ENCODE peak calls at places on chromosomes 2 and 18, in seven cellular contexts. One of them, this sample, is unnamed. For H3K9me3, the result is how much of the 10 kb centered on the place peaks cover.

GRCh38 chr2:225041871-225042799 is at the start of gene DOCK10:
- DNase-seq in K562: no peak
- DNase-seq in HCT116: no peak
- DNase-seq in H1: peak
- DNase-seq in GM12878: no peak
- DNase-seq in endothelial cell of umbilical vein: peak
- DNase-seq in HepG2: no peak
- DNase-seq in this sample: no peak

GRCh38 chr2:54176577-54176976 is 61.2 kb downstream of the ACYP2 start:
- DNase-seq in K562: peak
- DNase-seq in HCT116: peak
- DNase-seq in H1: peak
- DNase-seq in GM12878: no peak
- DNase-seq in endothelial cell of umbilical vein: peak
- DNase-seq in HepG2: peak
- DNase-seq in this sample: no peak

GRCh38 chr18:6031004-6031403 is 135.7 kb upstream of the TMEM200C start:
- DNase-seq in K562: no peak
- DNase-seq in HCT116: no peak
- DNase-seq in H1: no peak
- DNase-seq in GM12878: no peak
- DNase-seq in endothelial cell of umbilical vein: no peak
- DNase-seq in HepG2: no peak
- DNase-seq in this sample: no peak

GRCh38 chr2:227339098-227339599 is 14.1 kb downstream of the MFF start:
- DNase-seq in K562: no peak
- DNase-seq in HCT116: no peak
- DNase-seq in H1: no peak
- DNase-seq in GM12878: no peak
- DNase-seq in endothelial cell of umbilical vein: no peak
- DNase-seq in HepG2: peak
- DNase-seq in this sample: no peak

GRCh38 chr2:238444242-238444641 is 17.5 kb downstream of the ASB1 start:
- DNase-seq in K562: no peak
- DNase-seq in HCT116: no peak
- DNase-seq in H1: no peak
- DNase-seq in GM12878: no peak
- DNase-seq in endothelial cell of umbilical vein: no peak
- DNase-seq in HepG2: no peak
- DNase-seq in this sample: no peak

GRCh38 chr2:23289671-23290070 is 95.3 kb upstream of the KLHL29 start:
- DNase-seq in K562: no peak
- DNase-seq in HCT116: no peak
- DNase-seq in H1: no peak
- DNase-seq in GM12878: no peak
- DNase-seq in endothelial cell of umbilical vein: no peak
- DNase-seq in HepG2: no peak
- DNase-seq in this sample: no peak

GRCh38 chr18:7158201-7158600 is 40.6 kb upstream of the LAMA1 start:
- DNase-seq in K562: no peak
- DNase-seq in HCT116: no peak
- DNase-seq in H1: peak
- DNase-seq in GM12878: no peak
- DNase-seq in endothelial cell of umbilical vein: no peak
- DNase-seq in HepG2: no peak
- DNase-seq in this sample: no peak

GRCh38 chr2:165305391-165306096 is 66.3 kb downstream of the SCN2A start:
- DNase-seq in K562: no peak
- DNase-seq in HCT116: no peak
- DNase-seq in H1: no peak
- DNase-seq in GM12878: no peak
- DNase-seq in endothelial cell of umbilical vein: peak
- DNase-seq in HepG2: no peak
- DNase-seq in this sample: no peak

GRCh38 chr2:34332813-34333212 is 733.7 kb upstream of the FAM98A start:
- DNase-seq in K562: no peak
- DNase-seq in HCT116: no peak
- DNase-seq in H1: no peak
- DNase-seq in GM12878: no peak
- DNase-seq in endothelial cell of umbilical vein: no peak
- DNase-seq in HepG2: no peak
- DNase-seq in this sample: no peak

GRCh38 chr2:234881413-234882241 is 70.2 kb upstream of the SH3BP4 start:
- DNase-seq in K562: peak
- DNase-seq in HCT116: peak
- DNase-seq in H1: peak
- DNase-seq in GM12878: no peak
- DNase-seq in endothelial cell of umbilical vein: peak
- DNase-seq in HepG2: peak
- DNase-seq in this sample: peak

GRCh38 chr2:179669196-179669595 is 192.2 kb downstream of the ZNF385B start:
- DNase-seq in K562: no peak
- DNase-seq in HCT116: no peak
- DNase-seq in H1: no peak
- DNase-seq in GM12878: no peak
- DNase-seq in endothelial cell of umbilical vein: no peak
- DNase-seq in HepG2: no peak
- DNase-seq in this sample: no peak

GRCh38 chr18:26088482-26088881 is 1.9 kb downstream of the SS18 start:
- DNase-seq in K562: peak
- DNase-seq in HCT116: no peak
- DNase-seq in H1: no peak
- DNase-seq in GM12878: no peak
- DNase-seq in endothelial cell of umbilical vein: peak
- DNase-seq in HepG2: no peak
- DNase-seq in this sample: no peak

GRCh38 chr2:36698978-36699377 is 2.5 kb downstream of the VIT start:
- DNase-seq in K562: no peak
- DNase-seq in HCT116: no peak
- DNase-seq in H1: no peak
- DNase-seq in GM12878: no peak
- DNase-seq in endothelial cell of umbilical vein: no peak
- DNase-seq in HepG2: no peak
- DNase-seq in this sample: no peak

GRCh38 chr2:232170391-232170790 is 208.2 kb upstream of the ALPP start:
- DNase-seq in K562: no peak
- DNase-seq in HCT116: no peak
- DNase-seq in H1: no peak
- DNase-seq in GM12878: no peak
- DNase-seq in endothelial cell of umbilical vein: peak
- DNase-seq in HepG2: no peak
- DNase-seq in this sample: no peak

GRCh38 chr2:127591221-127591923 is 54.6 kb upstream of the GPR17 start:
- DNase-seq in K562: peak
- DNase-seq in HCT116: peak
- DNase-seq in H1: peak
- DNase-seq in GM12878: no peak
- DNase-seq in endothelial cell of umbilical vein: peak
- DNase-seq in HepG2: peak
- DNase-seq in this sample: no peak

GRCh38 chr18:8771930-8772329 is 66.6 kb downstream of the MTCL1 start:
- DNase-seq in K562: no peak
- DNase-seq in HCT116: no peak
- DNase-seq in H1: no peak
- DNase-seq in GM12878: no peak
- DNase-seq in endothelial cell of umbilical vein: peak
- DNase-seq in HepG2: no peak
- DNase-seq in this sample: no peak

GRCh38 chr2:174335605-174336402 is 1.1 kb downstream of the SP9 start:
- DNase-seq in K562: peak
- DNase-seq in HCT116: no peak
- DNase-seq in H1: peak
- DNase-seq in GM12878: no peak
- DNase-seq in endothelial cell of umbilical vein: peak
- DNase-seq in HepG2: no peak
- DNase-seq in this sample: no peak

GRCh38 chr2:162073776-162074578 is at the start of gene DPP4:
- DNase-seq in K562: no peak
- DNase-seq in HCT116: no peak
- DNase-seq in H1: peak
- DNase-seq in GM12878: no peak
- DNase-seq in endothelial cell of umbilical vein: peak
- DNase-seq in HepG2: peak
- DNase-seq in this sample: no peak

GRCh38 chr18:35459997-35460396 is 37.8 kb downstream of the INO80C start:
- DNase-seq in K562: no peak
- DNase-seq in HCT116: no peak
- DNase-seq in H1: no peak
- DNase-seq in GM12878: no peak
- DNase-seq in endothelial cell of umbilical vein: no peak
- DNase-seq in HepG2: no peak
- DNase-seq in this sample: no peak

GRCh38 chr2:136927156-136927555 is 161.8 kb downstream of the THSD7B start:
- DNase-seq in K562: no peak
- DNase-seq in HCT116: no peak
- DNase-seq in H1: no peak
- DNase-seq in GM12878: no peak
- DNase-seq in endothelial cell of umbilical vein: no peak
- DNase-seq in HepG2: no peak
- DNase-seq in this sample: no peak

GRCh38 chr18:36153203-36153602 is 23.5 kb downstream of the ELP2 start:
- DNase-seq in K562: no peak
- DNase-seq in HCT116: no peak
- DNase-seq in H1: no peak
- DNase-seq in GM12878: no peak
- DNase-seq in endothelial cell of umbilical vein: no peak
- DNase-seq in HepG2: peak
- DNase-seq in this sample: no peak

DNA sequence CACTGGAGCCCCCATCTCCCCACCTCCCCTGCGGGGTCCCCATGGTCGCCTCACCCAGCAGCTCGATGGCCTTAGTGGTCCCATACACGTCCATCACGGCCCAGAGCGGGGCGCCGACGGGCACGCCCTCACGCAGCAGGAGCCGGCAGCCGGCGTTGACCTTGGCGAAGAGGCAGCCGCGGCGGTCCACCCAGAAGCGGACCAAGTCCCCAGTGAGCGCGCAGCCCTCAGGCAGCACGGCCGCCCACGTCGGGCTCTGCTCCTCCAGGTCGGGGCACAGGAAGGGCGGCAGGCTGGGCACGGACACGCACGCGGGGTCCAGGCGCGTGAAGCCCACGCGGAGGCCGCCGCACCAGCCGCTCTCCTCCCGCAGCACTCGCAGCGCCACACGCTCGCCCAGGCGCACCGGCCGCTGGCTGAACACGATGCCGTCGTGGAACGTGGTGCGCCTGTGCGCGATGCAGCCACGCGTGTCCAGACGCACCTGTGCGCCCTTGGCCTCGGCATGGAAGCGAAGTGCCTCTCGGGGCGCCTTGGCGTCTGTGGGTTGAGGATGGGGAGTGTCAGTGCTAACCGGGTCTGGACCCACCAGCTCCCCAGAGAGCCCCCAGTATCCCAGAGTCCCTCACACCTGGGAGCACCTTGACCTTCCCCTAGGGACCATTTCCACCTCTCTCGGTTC is 4.6 kb downstream of the NEURL3 start:
- DNase-seq in K562: no peak
- DNase-seq in HCT116: no peak
- DNase-seq in H1: peak
- DNase-seq in GM12878: no peak
- DNase-seq in endothelial cell of umbilical vein: no peak
- DNase-seq in HepG2: no peak
- DNase-seq in this sample: no peak
- TF ChIP-seq EZH2 in K562: no peak
- TF ChIP-seq EZH2 in HCT116: no peak
- TF ChIP-seq EZH2 in H1: no peak
- TF ChIP-seq EZH2 in GM12878: no peak
- TF ChIP-seq EZH2 in endothelial cell of umbilical vein: peak
- TF ChIP-seq EZH2 in HepG2: no peak
- TF ChIP-seq EZH2 in this sample: no peak

GRCh38 chr18:21364471-21364870 is 122.4 kb downstream of the GREB1L start:
- DNase-seq in K562: no peak
- DNase-seq in HCT116: no peak
- DNase-seq in H1: no peak
- DNase-seq in GM12878: no peak
- DNase-seq in endothelial cell of umbilical vein: no peak
- DNase-seq in HepG2: no peak
- DNase-seq in this sample: no peak

GRCh38 chr18:21362921-21363320 is 120.9 kb downstream of the GREB1L start:
- DNase-seq in K562: no peak
- DNase-seq in HCT116: no peak
- DNase-seq in H1: no peak
- DNase-seq in GM12878: no peak
- DNase-seq in endothelial cell of umbilical vein: no peak
- DNase-seq in HepG2: no peak
- DNase-seq in this sample: peak

GRCh38 chr18:21363411-21363810 is 121.4 kb downstream of the GREB1L start:
- DNase-seq in K562: no peak
- DNase-seq in HCT116: no peak
- DNase-seq in H1: no peak
- DNase-seq in GM12878: no peak
- DNase-seq in endothelial cell of umbilical vein: no peak
- DNase-seq in HepG2: no peak
- DNase-seq in this sample: no peak

GRCh38 chr18:21369146-21369545 is 127.1 kb downstream of the GREB1L start:
- DNase-seq in K562: no peak
- DNase-seq in HCT116: no peak
- DNase-seq in H1: no peak
- DNase-seq in GM12878: no peak
- DNase-seq in endothelial cell of umbilical vein: no peak
- DNase-seq in HepG2: peak
- DNase-seq in this sample: no peak

DNA sequence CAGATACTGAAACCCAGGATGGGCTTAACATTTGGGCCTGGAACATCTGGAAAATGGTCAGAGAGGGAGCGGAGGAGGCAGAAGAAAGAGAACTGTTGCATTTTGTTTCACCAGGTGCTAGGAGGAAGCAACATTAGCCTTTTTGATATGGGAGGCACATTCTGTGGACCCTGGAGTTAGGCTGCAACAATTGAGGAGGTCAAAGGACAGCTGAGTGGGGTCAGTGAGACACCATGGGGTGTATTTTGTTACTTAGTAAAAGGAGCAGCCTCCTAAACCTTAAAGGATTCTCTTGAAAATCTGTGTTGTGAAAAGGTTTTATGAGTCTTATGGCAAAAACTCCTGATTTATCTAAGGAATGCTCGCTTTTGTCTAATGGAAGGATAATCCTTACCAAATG is 124.9 kb downstream of the GREB1L start:
- DNase-seq in K562: no peak
- DNase-seq in HCT116: no peak
- DNase-seq in H1: no peak
- DNase-seq in GM12878: no peak
- DNase-seq in endothelial cell of umbilical vein: no peak
- DNase-seq in HepG2: no peak
- DNase-seq in this sample: no peak
- TF ChIP-seq POLR2AphosphoS5 in K562: no peak
- TF ChIP-seq POLR2AphosphoS5 in HCT116: no peak
- TF ChIP-seq POLR2AphosphoS5 in H1: no peak
- TF ChIP-seq POLR2AphosphoS5 in GM12878: no peak
- TF ChIP-seq POLR2AphosphoS5 in endothelial cell of umbilical vein: no peak
- TF ChIP-seq POLR2AphosphoS5 in HepG2: no peak
- TF ChIP-seq POLR2AphosphoS5 in this sample: no peak

GRCh38 chr2:82182270-82182669 is 1877.7 kb upstream of the LRRTM1 start:
- DNase-seq in K562: no peak
- DNase-seq in HCT116: no peak
- DNase-seq in H1: no peak
- DNase-seq in GM12878: no peak
- DNase-seq in endothelial cell of umbilical vein: no peak
- DNase-seq in HepG2: no peak
- DNase-seq in this sample: no peak
- H3K9me3 ChIP-seq in K562: under half
- H3K9me3 ChIP-seq in HCT116: under half
- H3K9me3 ChIP-seq in H1: under half
- H3K9me3 ChIP-seq in GM12878: under half
- H3K9me3 ChIP-seq in endothelial cell of umbilical vein: under half
- H3K9me3 ChIP-seq in HepG2: half or more
- H3K9me3 ChIP-seq in this sample: under half

GRCh38 chr2:26562811-26563645 is 78.1 kb downstream of the CIB4 start:
- DNase-seq in K562: no peak
- DNase-seq in HCT116: peak
- DNase-seq in H1: no peak
- DNase-seq in GM12878: no peak
- DNase-seq in endothelial cell of umbilical vein: peak
- DNase-seq in HepG2: no peak
- DNase-seq in this sample: no peak
- TF ChIP-seq EZH2 in K562: no peak
- TF ChIP-seq EZH2 in HCT116: no peak
- TF ChIP-seq EZH2 in H1: peak
- TF ChIP-seq EZH2 in GM12878: no peak
- TF ChIP-seq EZH2 in endothelial cell of umbilical vein: peak
- TF ChIP-seq EZH2 in HepG2: peak
- TF ChIP-seq EZH2 in this sample: no peak

This sample was measured in SK-N-MC.